ENCODE peak calls at places on chromosomes 6 and 20, in four cellular contexts. C is adipocyte, D is fibroblast of pulmonary artery, K is ovary. T is an unnamed sample.
A peak's percentile ranks its signal among the peaks of the same experiment; 100 is the strongest.

GRCh38 chr6:151796842-151797530 is 10.5 kb upstream of the ESR1 start:
- DNase-seq in K (no peak), C (no peak), D (no peak), T (no peak)

GRCh38 chr6:39209360-39209811 is 19.9 kb downstream of the KCNK5 start:
- DNase-seq in C (no peak), D (no peak), K (no peak), T (no peak)

GRCh38 chr6:108746841-108747575 is 101.2 kb upstream of the ARMC2 start:
- DNase-seq in K (no peak), C (no peak), D (no peak), T (no peak)

GRCh38 chr6:54206510-54206909 is 95.3 kb downstream of the MLIP start:
- DNase-seq in K (no peak), C (no peak), D (no peak), T (no peak)

GRCh38 chr6:16698988-16699868 is 62.0 kb downstream of the ATXN1 start:
- DNase-seq in C (no peak), K (no peak), D (peak; percentile 41), T (no peak)

GRCh38 chr6:26215200-26216014 is 128.2 kb downstream of the HFE start:
- DNase-seq in C (peak; percentile 44), K (no peak), D (peak; percentile 27), T (no peak)

GRCh38 chr6:43993881-43994523 is 133.2 kb downstream of the MRPL14 start:
- DNase-seq in C (no peak), D (no peak), K (no peak), T (no peak)

GRCh38 chr20:31709939-31710338 is 12.7 kb downstream of the BCL2L1 start:
- DNase-seq in K (no peak), D (no peak), C (no peak), T (no peak)

GRCh38 chr6:25366785-25367657 is 87.8 kb downstream of the CARMIL1 start:
- DNase-seq in C (peak; percentile 29), K (no peak), D (peak; percentile 14), T (no peak)

GRCh38 chr6:154872605-154873004 is 122.5 kb upstream of the TIAM2 start:
- DNase-seq in K (no peak), C (no peak), D (no peak), T (no peak)

GRCh38 chr6:54204921-54205511 is 93.8 kb downstream of the MLIP start:
- DNase-seq in C (no peak), K (no peak), D (peak; percentile 8), T (no peak)

GRCh38 chr6:84410377-84410776 is 182.9 kb upstream of the CEP162 start:
- DNase-seq in K (no peak), C (no peak), D (no peak), T (no peak)

GRCh38 chr6:51908243-51908642 is 179.2 kb downstream of the PKHD1 start:
- DNase-seq in C (no peak), D (no peak), K (no peak), T (no peak)

GRCh38 chr6:26311012-26311384 is 54.0 kb upstream of the BTN3A2 start:
- DNase-seq in K (peak; percentile 42), D (peak; percentile 50), C (peak; percentile 52), T (no peak)

GRCh38 chr6:64012351-64013060 is 376.9 kb downstream of the PHF3 start:
- DNase-seq in K (no peak), C (peak; percentile 67), D (peak; percentile 79), T (peak; percentile 56)

GRCh38 chr6:139291813-139292619 is at the start of gene TXLNB:
- DNase-seq in K (peak; percentile 82), D (peak; percentile 95), C (peak; percentile 39), T (peak; percentile 27)

GRCh38 chr20:45779011-45779915 is 12.4 kb downstream of the WFDC3 start:
- DNase-seq in K (peak; percentile 88), D (peak; percentile 97), C (peak; percentile 98), T (peak; percentile 94)

GRCh38 chr20:44151621-44152416 is 35.2 kb downstream of the JPH2 start:
- DNase-seq in K (no peak), C (no peak), D (no peak), T (peak; percentile 11)

GRCh38 chr20:62177307-62177706 is 5.5 kb upstream of the MTG2 start:
- DNase-seq in D (no peak), C (no peak), K (no peak), T (no peak)

GRCh38 chr6:22921831-22922230 is 352.5 kb downstream of the HDGFL1 start:
- DNase-seq in K (no peak), D (no peak), C (no peak), T (no peak)

GRCh38 chr6:25942561-25943147 is 12.2 kb upstream of the SLC17A2 start:
- DNase-seq in C (peak; percentile 59), K (no peak), D (peak; percentile 74), T (no peak)

GRCh38 chr6:107495196-107495643 is 5.3 kb downstream of the SOBP start:
- DNase-seq in D (peak; percentile 67), K (no peak), C (peak; percentile 25), T (no peak)
- H3K4me3 ChIP-seq in D (peak overlapping the region; percentile 27), K (no peak overlapping the region), C (peak overlapping the region; percentile 71), T (no peak overlapping the region)

GRCh38 chr6:32129297-32130088 is 595 bp downstream of the FKBPL start:
- DNase-seq in D (no peak), K (no peak), C (no peak), T (no peak)

GRCh38 chr6:32127409-32127716 is 683 bp downstream of the ATF6B start:
- DNase-seq in K (no peak), D (no peak), C (no peak), T (no peak)

GRCh38 chr6:32127717-32128592 is at the start of gene ATF6B:
- DNase-seq in C (peak; percentile 100), K (peak; percentile 97), D (peak; percentile 100), T (peak; percentile 99)

GRCh38 chr6:32128751-32129296 is 778 bp upstream of the ATF6B start:
- DNase-seq in D (no peak), K (peak; percentile 57), C (no peak), T (no peak)

DNA sequence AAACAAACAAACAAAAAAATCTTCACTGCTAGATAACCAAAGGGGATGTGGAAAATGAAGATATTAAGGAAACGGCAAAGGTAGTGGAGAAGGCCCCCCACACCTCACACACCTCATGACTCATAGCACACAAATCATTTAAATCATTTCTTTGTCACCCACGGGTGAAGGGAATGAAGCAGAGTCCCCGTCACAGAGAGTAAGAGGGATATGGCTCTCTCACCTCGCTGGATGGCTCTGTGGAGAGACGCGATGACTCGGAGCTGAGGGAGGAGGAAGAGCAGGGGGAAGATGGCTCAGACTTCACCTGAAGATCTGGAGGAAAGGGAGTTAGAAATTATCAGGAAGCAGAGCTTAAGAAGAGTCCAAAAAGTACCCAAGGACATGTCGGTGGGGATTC is 1.2 kb downstream of the ATF6B start:
- DNase-seq in K (no peak), C (no peak), D (no peak), T (no peak)
- H3K4me3 ChIP-seq in K (peak overlapping the region; percentile 93), C (peak overlapping the region; percentile 99), D (peak overlapping the region; percentile 100), T (peak overlapping the region; percentile 100)

GRCh38 chr6:137490506-137490905 is 3.7 kb downstream of the OLIG3 start:
- DNase-seq in D (no peak), K (no peak), C (no peak), T (no peak)
- H3K4me3 ChIP-seq in D (no peak overlapping the region), K (no peak overlapping the region), C (no peak overlapping the region), T (no peak overlapping the region)

GRCh38 chr20:41308290-41308691 is 9.2 kb downstream of the ZHX3 start:
- DNase-seq in D (peak; percentile 96), K (no peak), C (peak; percentile 62), T (peak; percentile 80)
- H3K4me3 ChIP-seq in D (no peak overlapping the region), K (no peak overlapping the region), C (peak overlapping the region; percentile 43), T (no peak overlapping the region)